ENCODE peak calls at places on chromosomes 12 and 14, in five cellular contexts. K is neuronal stem cell, I is RWPE1, H is tibial nerve, V is T-helper 9 cell. G is an unnamed sample.

GRCh38 chr14:54189358-54190354 is 207.2 kb upstream of the CDKN3 start:
- DNase-seq in K (no peak), I (peak), H (no peak), V (no peak), G (no peak)

GRCh38 chr12:47609806-47610205 is 96.0 kb downstream of the RPAP3 start:
- DNase-seq in K (no peak), I (no peak), H (no peak), V (no peak), G (no peak)

GRCh38 chr12:106114084-106115068 is 24.4 kb downstream of the NUAK1 start:
- DNase-seq in K (no peak), I (no peak), H (peak), V (no peak), G (no peak)

GRCh38 chr12:98578821-98579220 is 14.7 kb upstream of the SLC25A3 start:
- DNase-seq in K (no peak), I (no peak), H (no peak), V (no peak), G (no peak)

GRCh38 chr12:1605129-1606020 is 11.0 kb upstream of the FBXL14 start:
- DNase-seq in K (peak), I (peak), H (peak), V (peak), G (no peak)

GRCh38 chr14:100554082-100554677 is 33.0 kb downstream of the BEGAIN start:
- DNase-seq in K (no peak), I (peak), H (peak), V (no peak), G (no peak)

GRCh38 chr12:132366341-132366861 is 37.0 kb upstream of the GALNT9 start:
- DNase-seq in K (peak), I (no peak), H (no peak), V (no peak), G (no peak)

GRCh38 chr12:117342682-117343081 is 18.7 kb downstream of the NOS1 start:
- DNase-seq in K (no peak), I (peak), H (no peak), V (no peak), G (no peak)

GRCh38 chr14:79275367-79275655 is 936.0 kb downstream of the DIO2 start:
- DNase-seq in K (no peak), I (no peak), H (no peak), V (no peak), G (no peak)

GRCh38 chr14:74702293-74702692 is 10.6 kb downstream of the AREL1 start:
- DNase-seq in K (no peak), I (no peak), H (no peak), V (no peak), G (no peak)

GRCh38 chr14:32920696-32921276 is 17.9 kb upstream of the NPAS3 start:
- DNase-seq in K (no peak), I (no peak), H (no peak), V (no peak), G (no peak)

GRCh38 chr12:94898388-94898787 is 105.1 kb downstream of the NDUFA12 start:
- DNase-seq in K (no peak), I (no peak), H (no peak), V (no peak), G (no peak)

GRCh38 chr12:94545937-94546771 is 86.5 kb upstream of the CEP83 start:
- DNase-seq in K (peak), I (peak), H (no peak), V (no peak), G (no peak)

GRCh38 chr12:49225551-49226166 is 36.8 kb upstream of the TUBA1A start:
- DNase-seq in K (no peak), I (no peak), H (no peak), V (no peak), G (no peak)

GRCh38 chr14:59918824-59919581 is 941 bp upstream of the LRRC9 start:
- DNase-seq in K (peak), I (peak), H (peak), V (no peak), G (no peak)

GRCh38 chr12:65313704-65314317 is 35.3 kb downstream of the MSRB3 start:
- DNase-seq in K (no peak), I (peak), H (no peak), V (no peak), G (no peak)

G was measured in stimulated activated CD4-positive, alpha-beta T cell treated with anti-CD3 and anti-CD28 coated beads, Interleukin-1b, Interleukin-23, amount 100 ng/mL, for 24 hours.